ENCODE peak calls at places on chromosomes 13 and 19, in four cellular contexts. G is fibroblast of lung; D is neural progenitor cell; S is CD4-positive, alpha-beta T cell. R is an unnamed sample. For H3K27me3, the result is how much of the 10 kb centered on the place peaks cover.

GRCh38 chr13:73215807-73216206 is 157.0 kb downstream of the KLF5 start:
- DNase-seq in D (no peak), G (peak), S (no peak), R (no peak)

GRCh38 chr13:39612023-39612637 is 9.1 kb upstream of the LHFPL6 start:
- DNase-seq in D (peak), G (peak), S (peak), R (peak)

GRCh38 chr19:48926909-48927308 is 6.6 kb upstream of the DHDH start:
- DNase-seq in G (peak), S (no peak), D (no peak), R (no peak)

GRCh38 chr19:38899447-38900219 is at the start of the genes NFKBIB and SIRT2:
- DNase-seq in G (peak), D (peak), S (peak), R (peak)

GRCh38 chr13:111322001-111322915 is 1.8 kb downstream of the TEX29 start:
- DNase-seq in D (no peak), S (no peak), G (no peak), R (no peak)

GRCh38 chr19:14512420-14512961 is 5.7 kb downstream of the DNAJB1 start:
- DNase-seq in G (no peak), D (no peak), S (no peak), R (no peak)

GRCh38 chr19:46721269-46722003 is 4.5 kb upstream of the PRKD2 start:
- DNase-seq in D (peak), G (no peak), S (no peak), R (no peak)

GRCh38 chr19:1445932-1446712 is 3.8 kb upstream of the APC2 start:
- DNase-seq in S (no peak), G (no peak), D (peak), R (peak)

GRCh38 chr13:50125306-50125555 is 110.0 kb downstream of the KCNRG start:
- DNase-seq in S (no peak), D (no peak), G (no peak), R (no peak)

GRCh38 chr19:5484398-5485285 is 29.4 kb downstream of the ZNRF4 start:
- DNase-seq in D (peak), G (peak), S (no peak), R (no peak)

GRCh38 chr19:16160943-16161560 is 12.3 kb downstream of the CIB3 start:
- DNase-seq in D (no peak), G (peak), S (no peak), R (no peak)

DNA sequence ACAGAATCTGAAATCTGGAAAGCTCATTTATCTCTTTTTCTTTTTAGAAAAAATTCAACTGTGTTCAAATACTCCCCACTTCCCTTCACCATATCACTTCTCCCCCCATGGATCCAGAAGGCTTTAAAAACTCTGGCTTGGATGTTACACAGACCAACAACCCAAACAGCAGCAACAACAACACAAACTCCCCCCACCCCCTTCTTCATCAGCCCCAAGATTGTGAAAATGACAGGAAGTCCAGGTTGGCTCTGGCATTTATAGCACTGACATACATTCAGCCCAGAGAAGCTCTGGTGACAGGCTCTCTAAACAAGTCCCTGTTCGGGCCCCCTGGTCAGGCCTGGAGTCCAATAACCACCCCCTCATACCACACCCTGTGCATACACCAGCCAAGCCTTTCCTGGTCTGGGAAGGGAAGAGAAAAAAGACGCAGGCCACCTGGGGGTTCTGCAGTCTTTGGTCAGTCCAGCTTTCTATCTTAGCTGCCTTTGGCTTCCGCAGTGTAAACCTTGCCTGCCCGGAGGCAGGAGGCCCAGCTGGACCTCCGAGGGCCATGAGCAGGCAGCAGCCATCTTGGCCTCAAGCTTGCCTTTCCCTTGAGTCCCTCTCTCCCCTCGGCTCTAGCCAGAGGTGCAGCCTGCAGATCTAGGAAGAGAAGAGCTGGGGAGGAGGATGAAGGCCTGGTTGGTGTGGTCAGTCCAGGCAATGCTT is 6.8 kb downstream of the CDX2 start:
- DNase-seq in G (no peak), S (no peak), D (peak), R (no peak)
- H3K27me3 ChIP-seq in G (half or more), S (half or more), D (half or more), R (half or more)

DNA sequence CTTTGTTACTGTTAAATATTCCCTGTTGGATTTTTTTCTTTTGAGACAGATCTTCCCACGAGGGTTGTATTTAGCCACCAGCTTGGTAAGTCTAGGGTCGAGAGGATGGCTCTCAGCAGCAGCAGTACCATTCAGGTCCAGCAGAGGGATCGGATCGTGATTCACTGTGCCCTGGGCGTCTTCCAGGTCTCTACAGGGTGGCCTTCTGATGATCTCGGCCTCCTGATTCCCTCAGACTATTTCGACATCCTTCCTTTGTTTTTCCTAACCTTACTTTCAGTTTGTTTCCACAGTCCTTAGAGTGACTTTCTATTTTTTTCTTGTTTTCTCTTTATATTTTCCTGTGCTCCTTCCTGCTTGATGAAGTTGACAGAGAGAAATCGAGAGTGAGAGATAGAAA is 1436.9 kb downstream of the UQCRFS1 start:
- DNase-seq in S (no peak), G (peak), D (no peak), R (peak)
- TF ChIP-seq CTCF in S (no peak), G (peak), D (peak), R (peak)

GRCh38 chr13:77036294-77036693 is 9.3 kb upstream of the FBXL3 start:
- DNase-seq in G (no peak), D (no peak), S (no peak), R (no peak)
- H3K27me3 ChIP-seq in G (under half), D (under half), S (under half), R (under half)

GRCh38 chr13:109273326-109273751 is 513.0 kb downstream of the IRS2 start:
- DNase-seq in D (no peak), G (peak), S (no peak), R (no peak)

GRCh38 chr13:109274188-109274821 is 512.1 kb downstream of the IRS2 start:
- DNase-seq in D (peak), S (no peak), G (peak), R (no peak)

GRCh38 chr13:109276261-109276660 is 510.1 kb downstream of the IRS2 start:
- DNase-seq in D (no peak), S (no peak), G (no peak), R (no peak)

GRCh38 chr13:109275390-109275789 is 511.0 kb downstream of the IRS2 start:
- DNase-seq in S (no peak), D (peak), G (no peak), R (no peak)

GRCh38 chr13:109275848-109276247 is 510.5 kb downstream of the IRS2 start:
- DNase-seq in S (no peak), G (peak), D (peak), R (peak)
- TF ChIP-seq CTCF in S (no peak), G (no peak), D (peak), R (peak)

DNA sequence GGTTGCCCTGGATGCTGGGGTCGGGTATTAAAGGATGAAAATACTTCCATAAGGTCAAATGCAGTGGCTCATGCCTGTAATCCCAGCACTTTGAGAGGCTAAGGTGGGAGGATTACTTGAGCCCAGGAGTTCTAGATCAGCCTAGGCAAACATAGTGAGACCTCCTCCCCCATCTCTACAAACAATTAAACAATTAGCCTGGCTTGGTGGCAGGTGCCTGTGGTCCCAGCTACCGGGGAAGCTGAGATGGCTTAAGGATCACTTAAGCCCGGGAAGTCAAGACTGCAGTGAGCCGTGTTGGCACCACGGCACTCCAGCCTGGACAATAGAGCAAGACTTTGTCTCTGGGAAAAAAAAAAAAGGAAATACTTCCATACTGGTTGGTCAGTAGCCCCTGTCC is 1.5 kb downstream of the KLK11 start:
- DNase-seq in G (no peak), S (no peak), D (no peak), R (no peak)
- H3K27me3 ChIP-seq in G (under half), S (under half), D (under half), R (half or more)

DNA sequence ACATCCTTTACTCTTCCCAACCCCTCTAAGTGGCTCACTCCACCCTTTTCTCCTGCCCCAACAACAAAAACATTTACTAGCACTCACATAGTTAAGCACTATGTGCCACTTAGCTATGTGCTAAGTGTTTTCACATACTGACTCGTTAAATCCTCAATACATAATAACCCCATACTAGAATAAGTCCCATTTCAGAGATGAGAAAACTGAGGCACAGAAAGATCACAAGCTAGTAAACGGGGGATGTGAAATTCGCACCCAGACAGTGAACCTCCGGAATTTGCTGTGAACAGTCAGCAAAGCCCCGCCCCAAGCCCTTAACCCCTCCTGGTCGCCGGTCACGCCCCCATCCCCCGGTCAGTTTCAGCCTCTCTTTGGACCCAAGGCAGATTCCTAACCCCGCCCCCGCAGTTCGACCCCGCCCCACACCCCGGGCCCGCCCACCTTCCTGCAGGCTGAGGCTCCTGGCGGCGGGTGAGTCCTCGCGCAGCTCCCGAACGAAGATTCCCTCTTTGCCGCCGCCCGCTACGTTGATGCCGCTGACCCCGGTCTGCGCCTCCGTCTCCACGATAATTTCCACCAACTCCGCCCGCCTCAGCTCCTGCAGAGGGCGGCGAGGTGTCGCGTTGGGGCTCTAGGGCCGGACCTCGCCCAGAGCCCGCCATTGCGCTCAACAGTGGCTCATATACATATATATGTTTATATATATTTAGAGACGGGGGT is 9.8 kb downstream of the PRX start:
- DNase-seq in D (peak), S (peak), G (peak), R (peak)
- TF ChIP-seq CTCF in D (no peak), S (no peak), G (no peak), R (no peak)

GRCh38 chr19:11098327-11098726 is 9.1 kb downstream of the LDLR start:
- DNase-seq in D (no peak), G (no peak), S (no peak), R (no peak)

GRCh38 chr19:11102944-11103343 is 13.7 kb downstream of the LDLR start:
- DNase-seq in S (no peak), G (no peak), D (no peak), R (no peak)

GRCh38 chr19:11098861-11099260 is 9.6 kb downstream of the LDLR start:
- DNase-seq in D (no peak), G (no peak), S (no peak), R (no peak)

GRCh38 chr19:11100064-11100463 is 10.8 kb downstream of the LDLR start:
- DNase-seq in D (no peak), S (no peak), G (no peak), R (no peak)

DNA sequence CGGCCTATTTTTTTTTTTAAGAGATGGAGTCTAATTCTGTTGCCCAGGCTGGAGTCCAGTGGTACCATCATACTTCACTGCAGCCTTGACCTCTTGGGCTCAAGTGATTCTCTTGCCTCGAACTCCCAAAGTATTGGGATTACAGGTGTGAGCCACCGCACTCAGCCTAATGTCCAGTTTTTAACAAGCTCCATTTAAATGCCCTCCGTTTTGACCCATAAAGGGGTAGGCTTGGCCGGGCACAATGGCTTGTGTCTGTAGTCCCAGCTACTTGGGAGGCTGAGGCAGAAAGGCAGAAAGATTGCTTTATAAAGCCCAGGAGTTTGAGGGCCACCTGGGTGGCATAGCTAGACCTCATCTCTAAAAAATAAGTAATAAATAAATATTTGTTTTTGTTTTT is 11.8 kb downstream of the LDLR start:
- DNase-seq in S (no peak), D (no peak), G (no peak), R (no peak)
- H3K27me3 ChIP-seq in S (under half), D (under half), G (under half), R (under half)

GRCh38 chr13:24866488-24866887 is 102.5 kb downstream of the RNF17 start:
- DNase-seq in D (no peak), G (no peak), S (no peak), R (no peak)

GRCh38 chr13:24861617-24862362 is 97.8 kb downstream of the RNF17 start:
- DNase-seq in G (no peak), S (no peak), D (no peak), R (no peak)

GRCh38 chr13:24864579-24864978 is 100.6 kb downstream of the RNF17 start:
- DNase-seq in D (no peak), G (no peak), S (no peak), R (no peak)

GRCh38 chr13:24863748-24864540 is 100.0 kb downstream of the RNF17 start:
- DNase-seq in G (no peak), S (no peak), D (no peak), R (no peak)

GRCh38 chr13:24865158-24865557 is 101.2 kb downstream of the RNF17 start:
- DNase-seq in G (no peak), S (no peak), D (no peak), R (no peak)
- TF ChIP-seq CTCF in G (no peak), S (no peak), D (no peak), R (no peak)

GRCh38 chr13:102948006-102948405 is 102.2 kb downstream of the ERCC5 start:
- DNase-seq in S (no peak), G (peak), D (peak), R (no peak)
- H3K27me3 ChIP-seq in S (under half), G (under half), D (under half), R (under half)

GRCh38 chr19:57946316-57946715 is 1.2 kb downstream of the ZNF256 start:
- DNase-seq in D (no peak), S (no peak), G (no peak), R (no peak)

GRCh38 chr19:57949702-57950101 is 2.2 kb upstream of the ZNF256 start:
- DNase-seq in D (no peak), S (no peak), G (no peak), R (no peak)

GRCh38 chr19:57949296-57949695 is 1.8 kb upstream of the ZNF256 start:
- DNase-seq in S (no peak), D (no peak), G (no peak), R (no peak)

GRCh38 chr19:57947088-57947418 is 453 bp downstream of the ZNF256 start:
- DNase-seq in S (no peak), D (no peak), G (no peak), R (peak)

GRCh38 chr19:57947419-57948134 is at the start of gene ZNF256:
- DNase-seq in D (peak), G (peak), S (peak), R (peak)
- TF ChIP-seq CTCF in D (peak), G (peak), S (peak), R (peak)